ENCODE peak calls at places on chromosome 15, in four cellular contexts. L is Right ventricle myocardium superior, D is Right ventricle myocardium inferior, Z is mesothelial cell of epicardium. O is an unnamed sample.

GRCh38 chr15:101447561-101448071 is 41.9 kb downstream of the PCSK6 start:
- DNase-seq in L (peak; percentile 62), Z (no peak), D (no peak), O (no peak)

GRCh38 chr15:87722941-87723691 is 533.4 kb downstream of the NTRK3 start:
- DNase-seq in Z (no peak), L (no peak), D (no peak), O (no peak)

GRCh38 chr15:51240066-51240465 is 98.3 kb downstream of the CYP19A1 start:
- DNase-seq in L (no peak), Z (no peak), D (no peak), O (no peak)

GRCh38 chr15:44199393-44199792 is 4.3 kb upstream of the FRMD5 start:
- DNase-seq in D (no peak), Z (no peak), L (no peak), O (no peak)

GRCh38 chr15:30921781-30922371 is 18.2 kb downstream of the FAN1 start:
- DNase-seq in Z (no peak), L (peak; percentile 80), D (peak; percentile 77), O (no peak)

GRCh38 chr15:59376735-59377134 is 4.1 kb upstream of the MYO1E start:
- DNase-seq in D (no peak), L (no peak), Z (no peak), O (no peak)

GRCh38 chr15:36527512-36528162 is 51.8 kb upstream of the CDIN1 start:
- DNase-seq in Z (no peak), L (no peak), D (no peak), O (no peak)

GRCh38 chr15:44719293-44719999 is 8.1 kb downstream of the B2M start:
- DNase-seq in D (no peak), Z (no peak), L (no peak), O (no peak)

GRCh38 chr15:64692166-64692565 is 83.2 kb downstream of the RBPMS2 start:
- DNase-seq in D (no peak), L (no peak), Z (no peak), O (no peak)

GRCh38 chr15:69403611-69404010 is 10.5 kb upstream of the KIF23 start:
- DNase-seq in L (no peak), D (no peak), Z (no peak), O (no peak)

GRCh38 chr15:27124287-27124830 is 153.4 kb downstream of the GABRG3 start:
- DNase-seq in Z (no peak), D (no peak), L (no peak), O (no peak)

GRCh38 chr15:93037341-93038063 is 51.5 kb downstream of the RGMA start:
- DNase-seq in Z (no peak), L (peak; percentile 90), D (peak; percentile 92), O (peak; percentile 74)

GRCh38 chr15:75455982-75456531 is 4.6 kb upstream of the SIN3A start:
- DNase-seq in D (peak; percentile 78), Z (no peak), L (no peak), O (peak; percentile 70)

GRCh38 chr15:94665687-94666441 is 434.5 kb downstream of the MCTP2 start:
- DNase-seq in D (no peak), Z (no peak), L (no peak), O (no peak)

GRCh38 chr15:59825926-59826325 is 136.8 kb upstream of the BNIP2 start:
- DNase-seq in D (no peak), Z (no peak), L (no peak), O (no peak)

GRCh38 chr15:51319539-51319938 is 18.9 kb downstream of the CYP19A1 start:
- DNase-seq in D (no peak), Z (no peak), L (no peak), O (no peak)

GRCh38 chr15:90881978-90882721 is 2.2 kb upstream of the FES start:
- DNase-seq in D (peak; percentile 27), Z (no peak), L (no peak), O (no peak)

GRCh38 chr15:89760303-89761008 is 9.4 kb upstream of the MESP1 start:
- DNase-seq in Z (peak; percentile 91), D (peak; percentile 91), L (peak; percentile 92), O (peak; percentile 84)

GRCh38 chr15:86135030-86135429 is 55.4 kb downstream of the AGBL1 start:
- DNase-seq in L (peak; percentile 38), Z (no peak), D (no peak), O (peak; percentile 59)

GRCh38 chr15:82972990-82973389 is 13.0 kb upstream of the RAMAC start:
- DNase-seq in Z (no peak), L (no peak), D (no peak), O (no peak)

GRCh38 chr15:68578175-68578959 is 426 bp upstream of the CORO2B start:
- DNase-seq in L (peak; percentile 88), D (peak; percentile 88), Z (peak; percentile 68), O (peak; percentile 86)

GRCh38 chr15:72237286-72238224 is 6.6 kb upstream of the PKM start:
- DNase-seq in Z (no peak), D (no peak), L (peak; percentile 60), O (peak; percentile 90)

GRCh38 chr15:69531302-69532027 is 78.8 kb downstream of the RPLP1 start:
- DNase-seq in L (no peak), Z (no peak), D (no peak), O (no peak)

GRCh38 chr15:68730491-68731317 is 90.0 kb downstream of the ANP32A start:
- DNase-seq in D (no peak), Z (no peak), L (peak; percentile 56), O (no peak)

GRCh38 chr15:90142216-90143175 is 40.2 kb upstream of the IDH2 start:
- DNase-seq in L (no peak), D (no peak), Z (no peak), O (no peak)

GRCh38 chr15:49675051-49675450 is 54.2 kb downstream of the DTWD1 start:
- DNase-seq in L (no peak), D (no peak), Z (no peak), O (no peak)

GRCh38 chr15:29134239-29134638 is 135.4 kb downstream of the NSMCE3 start:
- DNase-seq in D (no peak), L (peak; percentile 9), Z (no peak), O (no peak)

GRCh38 chr15:84666373-84666772 is 8.4 kb upstream of the NMB start:
- DNase-seq in L (no peak), Z (no peak), D (no peak), O (no peak)

GRCh38 chr15:67033012-67033411 is 32.4 kb upstream of the SMAD3 start:
- DNase-seq in Z (no peak), D (no peak), L (no peak), O (no peak)

GRCh38 chr15:100794008-100794407 is 85.6 kb upstream of the ALDH1A3 start:
- DNase-seq in L (no peak), D (no peak), Z (no peak), O (no peak)

GRCh38 chr15:51103330-51103729 is 8.6 kb upstream of the TNFAIP8L3 start:
- DNase-seq in D (no peak), Z (no peak), L (no peak), O (no peak)

GRCh38 chr15:80090879-80091503 is 31.5 kb downstream of the ZFAND6 start:
- DNase-seq in D (no peak), L (no peak), Z (no peak), O (no peak)

GRCh38 chr15:39367591-39367990 is 213.3 kb upstream of the THBS1 start:
- DNase-seq in L (no peak), D (no peak), Z (no peak), O (no peak)

GRCh38 chr15:29612701-29613100 is 209.6 kb downstream of the TJP1 start:
- DNase-seq in Z (no peak), D (no peak), L (no peak), O (no peak)

GRCh38 chr15:39587910-39588530 is 7.1 kb downstream of the THBS1 start:
- DNase-seq in L (no peak), D (no peak), Z (no peak), O (no peak)